ENCODE peak calls at places on chromosomes 6 and 20, in eight cellular contexts. C is GM20000, L is GDM1, R is astrocyte of the spinal cord, Y is HTR-8/SVneo, B is stromal cell of bone marrow, G is NCI-H2081, S is RPMI8226. H is an unnamed sample.

GRCh38 chr20:32958574-32958973 is 45.7 kb downstream of the SUN5 start:
- DNase-seq in C (no peak), L (no peak), R (no peak), Y (no peak), B (no peak), G (no peak), S (no peak), H (no peak)

GRCh38 chr6:81890846-81891245 is 138.4 kb upstream of the TENT5A start:
- DNase-seq in C (no peak), L (no peak), R (peak), Y (no peak), B (peak), G (no peak), S (no peak), H (no peak)

GRCh38 chr6:20211037-20211940 is 980 bp downstream of the MBOAT1 start:
- DNase-seq in C (peak), L (no peak), R (peak), Y (peak), B (no peak), G (no peak), S (peak), H (peak)

GRCh38 chr6:35443341-35444030 is 8.7 kb upstream of the FANCE start:
- DNase-seq in C (no peak), L (no peak), R (no peak), Y (no peak), B (no peak), G (no peak), S (no peak), H (no peak)

GRCh38 chr6:33279971-33280511 is 3.1 kb downstream of the B3GALT4 start:
- DNase-seq in C (no peak), L (peak), R (peak), Y (peak), B (no peak), G (peak), S (peak), H (no peak)

GRCh38 chr6:5606546-5606945 is 345.2 kb downstream of the FARS2 start:
- DNase-seq in C (no peak), L (no peak), R (no peak), Y (no peak), B (no peak), G (peak), S (no peak), H (peak)

GRCh38 chr20:50559856-50560623 is 49.9 kb downstream of the PTPN1 start:
- DNase-seq in C (no peak), L (no peak), R (no peak), Y (no peak), B (no peak), G (no peak), S (no peak), H (no peak)

GRCh38 chr6:141110486-141110885 is 1022.2 kb upstream of the GJE1 start:
- DNase-seq in C (no peak), L (no peak), R (peak), Y (no peak), B (peak), G (no peak), S (no peak), H (no peak)

GRCh38 chr6:121724576-121724975 is 289.1 kb downstream of the GJA1 start:
- DNase-seq in C (no peak), L (no peak), R (no peak), Y (no peak), B (no peak), G (no peak), S (no peak), H (no peak)

GRCh38 chr6:1619666-1620503 is 10.2 kb downstream of the FOXC1 start:
- DNase-seq in C (peak), L (no peak), R (no peak), Y (no peak), B (no peak), G (no peak), S (no peak), H (no peak)

GRCh38 chr6:20447581-20448132 is 46.0 kb downstream of the E2F3 start:
- DNase-seq in C (no peak), L (no peak), R (no peak), Y (no peak), B (no peak), G (no peak), S (no peak), H (no peak)

GRCh38 chr6:53180678-53181077 is 32.0 kb upstream of the GCM1 start:
- DNase-seq in C (no peak), L (no peak), R (no peak), Y (no peak), B (no peak), G (no peak), S (no peak), H (no peak)

GRCh38 chr6:142842423-142843261 is 102.3 kb downstream of the HIVEP2 start:
- DNase-seq in C (peak), L (no peak), R (peak), Y (no peak), B (no peak), G (no peak), S (peak), H (no peak)

GRCh38 chr6:111105578-111105977 is 18.3 kb downstream of the SLC16A10 start:
- DNase-seq in C (no peak), L (no peak), R (peak), Y (no peak), B (peak), G (peak), S (peak), H (peak)

H was measured in NCI-H748 treated with DMSO at 0.1 percent for 48 hours.